ENCODE peak calls at places on chromosome X, in seven cellular contexts. N, Q, B, M, T, C and Z are unnamed samples.

GRCh38 chrX:10828640-10829039 is 208.3 kb upstream of the MID1 start:
- DNase-seq in N (no peak), Q (no peak), B (no peak), M (peak), T (no peak), C (no peak), Z (no peak)

GRCh38 chrX:68163446-68163845 is 269.8 kb downstream of the OPHN1 start:
- DNase-seq in N (no peak), Q (no peak), B (no peak), M (no peak), T (peak), C (no peak), Z (no peak)

GRCh38 chrX:17442898-17443297 is 67.9 kb downstream of the NHS start:
- DNase-seq in N (no peak), Q (no peak), B (no peak), M (no peak), T (peak), C (no peak), Z (no peak)

GRCh38 chrX:123731258-123731986 is 1.4 kb downstream of the THOC2 start:
- DNase-seq in N (peak), Q (no peak), B (no peak), M (no peak), T (peak), C (no peak), Z (no peak)

GRCh38 chrX:150625107-150625506 is 56.7 kb downstream of the MTM1 start:
- DNase-seq in N (no peak), Q (no peak), B (no peak), M (no peak), T (no peak), C (no peak), Z (no peak)

GRCh38 chrX:110277609-110278008 is 40.3 kb downstream of the AMMECR1 start:
- DNase-seq in N (peak), Q (no peak), B (no peak), M (no peak), T (peak), C (no peak), Z (no peak)

GRCh38 chrX:9899640-9900075 is 67.5 kb upstream of the CLDN34 start:
- DNase-seq in N (no peak), Q (no peak), B (peak), M (peak), T (peak), C (peak), Z (peak)

GRCh38 chrX:131792789-131793462 is 230.2 kb upstream of the STK26 start:
- DNase-seq in N (no peak), Q (no peak), B (no peak), M (no peak), T (peak), C (peak), Z (no peak)

GRCh38 chrX:96791559-96791958 is 92.1 kb upstream of the RPA4 start:
- DNase-seq in N (no peak), Q (no peak), B (no peak), M (no peak), T (no peak), C (peak), Z (peak)

GRCh38 chrX:132953358-132953757 is 5.1 kb downstream of the HS6ST2 start:
- DNase-seq in N (no peak), Q (no peak), B (no peak), M (peak), T (no peak), C (no peak), Z (no peak)

GRCh38 chrX:153775293-153775595 is 5.6 kb upstream of the SRPK3 start:
- DNase-seq in N (no peak), Q (no peak), B (no peak), M (no peak), T (no peak), C (no peak), Z (no peak)

GRCh38 chrX:435536-436122 is 48.9 kb upstream of the PPP2R3B start:
- DNase-seq in N (no peak), Q (no peak), B (no peak), M (no peak), T (no peak), C (no peak), Z (no peak)

GRCh38 chrX:20857746-20858145 is 516.5 kb upstream of the CNKSR2 start:
- DNase-seq in N (no peak), Q (no peak), B (no peak), M (no peak), T (no peak), C (no peak), Z (no peak)

GRCh38 chrX:78333521-78333920 is 6.1 kb upstream of the CYSLTR1 start:
- DNase-seq in N (no peak), Q (no peak), B (no peak), M (no peak), T (no peak), C (no peak), Z (no peak)

GRCh38 chrX:63744850-63745249 is 40.2 kb downstream of the ARHGEF9 start:
- DNase-seq in N (no peak), Q (no peak), B (no peak), M (no peak), T (no peak), C (no peak), Z (no peak)

GRCh38 chrX:86148024-86148511 is at the start of gene DACH2:
- DNase-seq in N (peak), Q (peak), B (peak), M (peak), T (peak), C (no peak), Z (no peak)

GRCh38 chrX:145826466-145826865 is 8.8 kb downstream of the SLITRK2 start:
- DNase-seq in N (no peak), Q (no peak), B (no peak), M (no peak), T (no peak), C (no peak), Z (no peak)

GRCh38 chrX:67749536-67749935 is 205.7 kb downstream of the AR start:
- DNase-seq in N (no peak), Q (no peak), B (no peak), M (no peak), T (no peak), C (no peak), Z (no peak)

GRCh38 chrX:150649096-150649870 is 43.9 kb upstream of the MTMR1 start:
- DNase-seq in N (no peak), Q (no peak), B (peak), M (peak), T (peak), C (no peak), Z (peak)

GRCh38 chrX:73785493-73785892 is 222.5 kb downstream of the CHIC1 start:
- DNase-seq in N (no peak), Q (no peak), B (no peak), M (no peak), T (no peak), C (no peak), Z (no peak)